ENCODE peak calls at places on chromosome 16, in six cellular contexts. T is NCI-H1092, J is occipital lobe, L is adipocyte, N is sciatic nerve, Y is Peyer's patch. O is an unnamed sample.

GRCh38 chr16:30112197-30113030 is 923 bp downstream of the GDPD3 start:
- DNase-seq in N (peak), L (peak), J (no peak), T (no peak), Y (peak), O (peak)

GRCh38 chr16:52453661-52454060 is 93.3 kb downstream of the TOX3 start:
- DNase-seq in L (no peak), Y (no peak), T (no peak), N (no peak), J (no peak), O (no peak)

GRCh38 chr16:56732366-56732765 is 2.4 kb downstream of the NUP93 start:
- DNase-seq in Y (no peak), N (no peak), T (no peak), L (no peak), J (no peak), O (no peak)

GRCh38 chr16:83913234-83913633 is 14.3 kb downstream of the MLYCD start:
- DNase-seq in Y (no peak), T (no peak), L (no peak), J (no peak), N (no peak), O (no peak)

GRCh38 chr16:19894586-19894985 is 9.9 kb upstream of the GPRC5B start:
- DNase-seq in T (no peak), L (no peak), Y (no peak), J (no peak), N (no peak), O (no peak)

GRCh38 chr16:55272787-55273186 is 51.2 kb upstream of the IRX6 start:
- DNase-seq in N (no peak), L (no peak), Y (no peak), T (no peak), J (no peak), O (no peak)

GRCh38 chr16:8736123-8736680 is 61.2 kb downstream of the TMEM186 start:
- DNase-seq in Y (no peak), N (no peak), L (no peak), T (no peak), J (no peak), O (no peak)

GRCh38 chr16:49495596-49496355 is 122.2 kb downstream of the C16orf78 start:
- DNase-seq in Y (no peak), N (no peak), L (no peak), J (no peak), T (no peak), O (no peak)

GRCh38 chr16:1791943-1792812 is 1.3 kb downstream of the IGFALS start:
- DNase-seq in J (no peak), Y (no peak), L (no peak), T (no peak), N (peak), O (no peak)

GRCh38 chr16:54374136-54374535 is 87.5 kb upstream of the IRX3 start:
- DNase-seq in L (peak), N (no peak), Y (no peak), J (no peak), T (no peak), O (no peak)

GRCh38 chr16:20056436-20056835 is 17.3 kb downstream of the GPR139 start:
- DNase-seq in T (no peak), Y (no peak), N (no peak), L (no peak), J (no peak), O (no peak)

GRCh38 chr16:57509231-57509923 is 23.1 kb upstream of the DOK4 start:
- DNase-seq in L (no peak), N (no peak), T (no peak), Y (no peak), J (no peak), O (no peak)

GRCh38 chr16:24135624-24136296 is 120.4 kb upstream of the CACNG3 start:
- DNase-seq in J (no peak), T (no peak), Y (no peak), L (no peak), N (no peak), O (no peak)

GRCh38 chr16:81220369-81220768 is 18.1 kb upstream of the BCO1 start:
- DNase-seq in N (no peak), J (no peak), L (no peak), T (no peak), Y (no peak), O (no peak)

GRCh38 chr16:53754938-53755910 is 51.3 kb downstream of the FTO start:
- DNase-seq in L (no peak), J (no peak), Y (no peak), N (peak), T (peak), O (no peak)

GRCh38 chr16:75550211-75550662 is 5.8 kb downstream of the TMEM231 start:
- DNase-seq in N (no peak), Y (no peak), L (no peak), J (peak), T (no peak), O (peak)

GRCh38 chr16:85252461-85252860 is 140.2 kb upstream of the CIBAR2 start:
- DNase-seq in N (no peak), T (no peak), L (no peak), J (no peak), Y (no peak), O (no peak)

GRCh38 chr16:50081428-50082018 is 15.8 kb downstream of the HEATR3 start:
- DNase-seq in L (no peak), T (no peak), Y (no peak), N (no peak), J (no peak), O (no peak)

GRCh38 chr16:23570992-23571632 is 13.6 kb downstream of the UBFD1 start:
- DNase-seq in J (no peak), L (no peak), T (no peak), Y (peak), N (no peak), O (no peak)

GRCh38 chr16:47139561-47140185 is 4.1 kb downstream of the NETO2 start:
- DNase-seq in Y (no peak), T (no peak), L (no peak), J (no peak), N (no peak), O (no peak)

GRCh38 chr16:58853830-58854229 is 119.7 kb upstream of the GOT2 start:
- DNase-seq in N (no peak), Y (no peak), J (no peak), T (no peak), L (no peak), O (no peak)

GRCh38 chr16:85641305-85641704 is 28.2 kb downstream of the GSE1 start:
- DNase-seq in N (no peak), J (no peak), Y (no peak), T (no peak), L (no peak), O (no peak)

GRCh38 chr16:3188925-3189825 is 1.2 kb downstream of the OR1F1 start:
- DNase-seq in N (no peak), Y (no peak), J (no peak), L (peak), T (no peak), O (no peak)

GRCh38 chr16:85387171-85387507 is 226.0 kb upstream of the GSE1 start:
- DNase-seq in T (no peak), L (no peak), N (peak), Y (no peak), J (no peak), O (no peak)

GRCh38 chr16:88430185-88430523 is 22.9 kb upstream of the ZFPM1 start:
- DNase-seq in Y (no peak), L (no peak), T (no peak), N (no peak), J (no peak), O (no peak)

GRCh38 chr16:46972971-46973456 is 460 bp downstream of the DNAJA2 start:
- DNase-seq in Y (peak), N (peak), J (no peak), L (peak), T (no peak), O (no peak)

GRCh38 chr16:84928679-84929420 is 82.5 kb downstream of the ZDHHC7 start:
- DNase-seq in T (no peak), J (no peak), L (peak), Y (no peak), N (peak), O (no peak)

GRCh38 chr16:49491736-49492089 is 118.1 kb downstream of the C16orf78 start:
- DNase-seq in Y (no peak), J (peak), L (no peak), T (no peak), N (no peak), O (peak)

O was measured in NCI-H1694.